ENCODE peak calls at places on chromosomes 11 and 22, in six cellular contexts. M is CD8-positive, alpha-beta memory T cell; H is astrocyte; R is stomach; A is naive thymus-derived CD4-positive, alpha-beta T cell; I is neuronal stem cell. G is an unnamed sample.

GRCh38 chr22:46791201-46791731 is 28.8 kb downstream of the TBC1D22A start:
- DNase-seq in M (peak; percentile 76), H (peak; percentile 58), R (peak; percentile 43), A (peak; percentile 64), I (no peak), G (peak; percentile 51)

GRCh38 chr11:6320411-6321207 is at the start of gene CAVIN3:
- DNase-seq in M (no peak), H (peak; percentile 78), R (peak; percentile 70), A (peak; percentile 81), I (peak; percentile 59), G (peak; percentile 29)

GRCh38 chr22:19710769-19711106 is 3.6 kb upstream of the SEPTIN5 start:
- DNase-seq in M (no peak), H (no peak), R (no peak), A (no peak), I (no peak), G (no peak)

GRCh38 chr22:44881246-44881600 is 128.6 kb downstream of the PHF21B start:
- DNase-seq in M (no peak), H (no peak), R (no peak), A (no peak), I (no peak), G (no peak)

GRCh38 chr11:75306529-75306928 is 44.9 kb downstream of the ARRB1 start:
- DNase-seq in M (no peak), H (no peak), R (no peak), A (no peak), I (no peak), G (no peak)

GRCh38 chr11:64379817-64380709 is 21.1 kb downstream of the RPS6KA4 start:
- DNase-seq in M (no peak), H (no peak), R (no peak), A (no peak), I (no peak), G (no peak)

GRCh38 chr11:2813141-2813908 is 72.2 kb downstream of the CDKN1C start:
- DNase-seq in M (no peak), H (peak; percentile 81), R (no peak), A (no peak), I (no peak), G (no peak)

GRCh38 chr11:77148963-77149715 is 21.1 kb downstream of the MYO7A start:
- DNase-seq in M (no peak), H (no peak), R (no peak), A (no peak), I (no peak), G (no peak)

GRCh38 chr11:85661972-85662664 is 2.8 kb downstream of the CREBZF start:
- DNase-seq in M (no peak), H (no peak), R (no peak), A (no peak), I (no peak), G (no peak)

GRCh38 chr11:48093795-48094642 is 113.7 kb downstream of the PTPRJ start:
- DNase-seq in M (no peak), H (peak; percentile 33), R (no peak), A (no peak), I (no peak), G (peak; percentile 93)

GRCh38 chr11:73230931-73231330 is 12.8 kb downstream of the P2RY2 start:
- DNase-seq in M (no peak), H (no peak), R (no peak), A (no peak), I (no peak), G (no peak)

GRCh38 chr22:23212061-23213030 is 32.0 kb downstream of the BCR start:
- DNase-seq in M (no peak), H (no peak), R (no peak), A (no peak), I (no peak), G (no peak)

GRCh38 chr11:5197538-5197937 is 2.9 kb downstream of the OR51V1 start:
- DNase-seq in M (no peak), H (no peak), R (no peak), A (no peak), I (no peak), G (no peak)

GRCh38 chr11:109853156-109853776 is 239.9 kb upstream of the ZC3H12C start:
- DNase-seq in M (no peak), H (peak; percentile 63), R (no peak), A (no peak), I (peak; percentile 31), G (peak; percentile 2)

GRCh38 chr22:45553333-45554039 is 50.8 kb downstream of the FBLN1 start:
- DNase-seq in M (peak; percentile 24), H (peak; percentile 84), R (peak; percentile 68), A (peak; percentile 63), I (peak; percentile 83), G (peak; percentile 37)

GRCh38 chr11:112637046-112637445 is 324.2 kb upstream of the NCAM1 start:
- DNase-seq in M (no peak), H (no peak), R (no peak), A (no peak), I (no peak), G (no peak)

GRCh38 chr22:25403752-25404471 is 160.6 kb upstream of the GRK3 start:
- DNase-seq in M (no peak), H (peak; percentile 22), R (no peak), A (no peak), I (no peak), G (peak; percentile 33)

GRCh38 chr22:32801436-32802290 is at the start of gene TIMP3:
- DNase-seq in M (no peak), H (peak; percentile 63), R (peak; percentile 63), A (no peak), I (peak; percentile 69), G (peak; percentile 10)

GRCh38 chr11:120707663-120708062 is 196.1 kb downstream of the GRIK4 start:
- DNase-seq in M (no peak), H (no peak), R (no peak), A (no peak), I (no peak), G (no peak)

GRCh38 chr11:126874831-126875230 is 125.7 kb downstream of the KIRREL3 start:
- DNase-seq in M (no peak), H (no peak), R (no peak), A (no peak), I (no peak), G (no peak)
- H3K27ac ChIP-seq in M (no peak overlapping the region), H (peak overlapping the region; percentile 23), R (no peak overlapping the region), A (no peak overlapping the region), I (no peak overlapping the region), G (no peak overlapping the region)

DNA sequence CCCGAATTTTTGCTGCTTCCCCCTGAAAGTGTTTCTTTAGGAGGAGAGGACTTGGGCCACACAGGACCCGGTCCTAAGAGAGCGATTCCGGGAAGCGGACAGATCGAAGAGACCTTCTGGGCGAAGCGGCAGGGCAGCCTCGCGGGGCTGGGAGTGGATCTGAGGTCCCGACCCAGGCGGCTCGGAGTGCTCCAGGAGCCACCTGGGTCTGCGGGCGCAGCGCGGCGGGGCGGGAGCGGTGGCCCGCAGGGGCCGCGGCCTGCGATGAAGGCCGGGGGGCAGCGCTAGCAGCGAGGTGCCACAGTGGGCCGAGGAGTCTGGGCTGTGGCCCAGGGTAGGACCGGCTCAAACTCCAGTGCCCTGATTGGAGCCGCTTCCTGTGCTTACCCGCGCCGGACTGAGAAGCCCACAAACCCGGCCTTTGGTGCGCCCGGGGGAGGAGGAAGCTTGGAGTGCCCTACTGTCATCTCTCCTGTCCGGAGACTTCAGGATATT is 1.8 kb downstream of the PKNOX2 start:
- DNase-seq in M (no peak), H (no peak), R (no peak), A (no peak), I (peak; percentile 24), G (no peak)
- H3K27ac ChIP-seq in M (no peak overlapping the region), H (peak overlapping the region; percentile 79), R (peak overlapping the region; percentile 86), A (no peak overlapping the region), I (no peak overlapping the region), G (no peak overlapping the region)

GRCh38 chr11:61994981-61995380 is 27.5 kb upstream of the FTH1 start:
- DNase-seq in M (no peak), H (no peak), R (no peak), A (no peak), I (no peak), G (no peak)
- H3K27ac ChIP-seq in M (no peak overlapping the region), H (no peak overlapping the region), R (no peak overlapping the region), A (no peak overlapping the region), I (no peak overlapping the region), G (no peak overlapping the region)

GRCh38 chr11:17839973-17840611 is 105.5 kb downstream of the KCNC1 start:
- DNase-seq in M (no peak), H (no peak), R (no peak), A (no peak), I (no peak), G (no peak)
- H3K27ac ChIP-seq in M (no peak overlapping the region), H (no peak overlapping the region), R (no peak overlapping the region), A (no peak overlapping the region), I (no peak overlapping the region), G (no peak overlapping the region)

DNA sequence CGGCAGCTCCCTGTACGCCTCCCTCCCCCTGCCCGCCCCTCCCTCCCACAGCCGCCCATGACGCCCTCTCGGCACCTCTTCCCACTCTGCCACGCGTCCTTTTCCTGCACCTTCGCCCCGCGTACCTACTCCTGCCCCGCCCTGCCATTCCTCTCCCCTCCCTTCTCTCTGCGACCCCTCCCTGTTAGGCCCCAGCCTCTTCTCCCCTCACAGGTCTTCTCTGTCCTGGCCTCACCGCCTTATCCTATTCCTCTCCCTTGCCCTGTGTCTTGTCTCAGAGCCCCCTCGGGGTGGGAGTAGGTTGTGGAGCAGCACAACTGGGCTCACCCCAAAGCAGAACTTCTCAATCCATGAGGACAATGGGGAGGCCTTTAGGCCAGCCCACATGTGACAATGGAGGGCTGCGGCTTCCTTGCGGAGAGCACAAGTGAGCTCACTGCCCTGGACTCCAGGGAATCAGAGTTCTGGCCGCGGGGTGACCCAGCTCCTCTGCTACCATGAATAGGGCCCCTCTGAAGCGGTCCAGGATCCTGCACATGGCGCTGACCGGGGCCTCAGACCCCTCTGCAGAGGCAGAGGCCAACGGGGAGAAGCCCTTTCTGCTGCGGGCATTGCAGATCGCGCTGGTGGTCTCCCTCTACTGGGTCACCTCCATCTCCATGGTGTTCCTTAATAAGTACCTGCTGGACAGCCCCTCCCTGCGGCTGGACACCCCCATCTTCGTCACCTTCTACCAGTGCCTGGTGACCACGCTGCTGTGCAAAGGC is 539 bp downstream of the SLC35C1 start:
- DNase-seq in M (no peak), H (peak; percentile 80), R (peak; percentile 34), A (no peak), I (peak; percentile 26), G (peak; percentile 76)
- H3K27ac ChIP-seq in M (peak overlapping the region; percentile 74), H (peak overlapping the region; percentile 93), R (peak overlapping the region; percentile 96), A (peak overlapping the region; percentile 87), I (peak overlapping the region; percentile 41), G (peak overlapping the region; percentile 42)

GRCh38 chr22:43829904-43830851 is 18.1 kb upstream of the EFCAB6 start:
- DNase-seq in M (no peak), H (peak; percentile 24), R (no peak), A (no peak), I (no peak), G (no peak)
- H3K27ac ChIP-seq in M (no peak overlapping the region), H (no peak overlapping the region), R (peak overlapping the region; percentile 58), A (no peak overlapping the region), I (no peak overlapping the region), G (no peak overlapping the region)

G was measured in small intestine.